ENCODE peak calls at places on chromosomes 2 and 18, in four cellular contexts. Q is right atrium auricular region, Z is right cardiac atrium, G is HCT116. J is an unnamed sample.

GRCh38 chr2:229081411-229081810 is 189.7 kb downstream of the PID1 start:
- DNase-seq in Q (no peak), Z (no peak), G (no peak), J (no peak)

GRCh38 chr18:10351221-10351795 is 103.1 kb upstream of the APCDD1 start:
- DNase-seq in Q (no peak), Z (no peak), G (no peak), J (no peak)

GRCh38 chr2:10987439-10987838 is 75.7 kb downstream of the KCNF1 start:
- DNase-seq in Q (no peak), Z (no peak), G (no peak), J (no peak)

GRCh38 chr2:222196159-222196558 is 102.6 kb downstream of the PAX3 start:
- DNase-seq in Q (no peak), Z (no peak), G (no peak), J (no peak)

GRCh38 chr18:73556904-73557303 is 590.7 kb downstream of the FBXO15 start:
- DNase-seq in Q (no peak), Z (no peak), G (no peak), J (no peak)

GRCh38 chr2:188076149-188077056 is 215.3 kb upstream of the GULP1 start:
- DNase-seq in Q (no peak), Z (no peak), G (no peak), J (no peak)

GRCh38 chr2:69683170-69683971 is 39.8 kb upstream of the AAK1 start:
- DNase-seq in Q (no peak), Z (no peak), G (no peak), J (no peak)

GRCh38 chr2:135820003-135820618 is 16.9 kb downstream of the LCT start:
- DNase-seq in Q (no peak), Z (no peak), G (no peak), J (no peak)

GRCh38 chr2:239802101-239802649 is 223.0 kb downstream of the NDUFA10 start:
- DNase-seq in Q (peak; percentile 28), Z (no peak), G (no peak), J (peak; percentile 11)

GRCh38 chr2:10320933-10321332 is 18.2 kb downstream of the HPCAL1 start:
- DNase-seq in Q (no peak), Z (no peak), G (no peak), J (no peak)

GRCh38 chr2:215435809-215436704 is at the start of gene FN1:
- DNase-seq in Q (peak; percentile 95), Z (peak; percentile 98), G (peak; percentile 10), J (peak; percentile 94)
- H3K4me3 ChIP-seq in Q (peak within 1 kb of the TSS; percentile 69), Z (peak within 1 kb of the TSS; percentile 62), G (peak within 1 kb of the TSS; percentile 59), J (peak within 1 kb of the TSS; percentile 60)

DNA sequence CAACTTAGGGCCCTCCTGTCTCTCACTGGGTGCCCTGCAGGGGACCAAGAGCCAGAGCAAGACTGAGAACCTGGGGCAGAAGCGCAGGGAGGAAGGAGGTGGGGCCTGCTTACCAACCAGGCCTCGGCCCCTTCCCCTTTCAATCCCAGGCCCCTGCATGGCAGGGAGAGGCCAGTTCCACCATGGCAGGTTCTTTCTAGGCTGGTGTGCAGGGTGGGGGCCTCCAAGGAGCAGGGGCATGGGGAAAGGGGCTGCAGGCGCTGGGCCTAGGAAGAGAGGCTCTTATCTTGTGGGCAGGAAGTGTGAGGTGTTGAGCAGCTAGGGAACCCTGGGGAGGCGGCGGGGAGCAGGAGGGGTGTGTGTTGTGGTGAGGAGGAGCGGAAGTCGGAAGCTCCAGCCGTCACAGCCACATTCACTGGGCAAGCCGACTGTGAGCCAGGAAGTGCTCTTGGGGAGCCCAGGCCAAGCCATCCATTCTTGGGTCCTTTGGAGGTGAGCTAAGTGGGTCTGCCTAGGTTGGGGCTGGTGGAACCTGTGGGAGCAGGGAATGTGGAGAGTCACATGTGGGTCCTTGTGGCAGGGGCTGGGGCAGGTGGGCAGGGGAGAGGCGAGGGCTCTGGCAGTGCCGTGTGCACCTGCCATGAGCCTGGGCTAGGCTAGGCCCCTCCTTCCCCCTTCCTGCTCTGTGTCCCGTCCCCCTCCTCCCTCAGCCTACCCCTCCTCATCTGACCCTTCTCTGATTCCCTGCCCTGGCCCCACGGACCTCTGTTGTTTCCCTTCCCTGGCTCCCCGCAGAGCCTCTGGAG is at the start of gene PSD4:
- DNase-seq in Q (no peak), Z (peak; percentile 82), G (no peak), J (peak; percentile 65)
- H3K4me3 ChIP-seq in Q (peak within 1 kb of the TSS; percentile 19), Z (no peak within 1 kb of the TSS), G (no peak within 1 kb of the TSS), J (no peak within 1 kb of the TSS)

GRCh38 chr2:121695179-121695451 is 41.6 kb downstream of the NIFK start:
- DNase-seq in Q (peak; percentile 30), Z (no peak), G (no peak), J (no peak)

GRCh38 chr2:121696410-121696930 is 40.2 kb downstream of the NIFK start:
- DNase-seq in Q (no peak), Z (no peak), G (no peak), J (no peak)

GRCh38 chr2:121698318-121698930 is 38.3 kb downstream of the NIFK start:
- DNase-seq in Q (no peak), Z (no peak), G (no peak), J (no peak)

GRCh38 chr2:121697108-121697631 is 39.5 kb downstream of the NIFK start:
- DNase-seq in Q (no peak), Z (no peak), G (no peak), J (no peak)

GRCh38 chr2:121699421-121700328 is 37.0 kb downstream of the NIFK start:
- DNase-seq in Q (peak; percentile 63), Z (no peak), G (peak; percentile 71), J (peak; percentile 68)
- H3K4me3 ChIP-seq in Q (no peak overlapping the region), Z (no peak overlapping the region), G (peak overlapping the region; percentile 51), J (no peak overlapping the region)

GRCh38 chr18:47260924-47261701 is 9.7 kb upstream of the SKOR2 start:
- DNase-seq in Q (no peak), Z (no peak), G (no peak), J (peak; percentile 44)
- H3K4me3 ChIP-seq in Q (no peak overlapping the region), Z (no peak overlapping the region), G (no peak overlapping the region), J (no peak overlapping the region)

DNA sequence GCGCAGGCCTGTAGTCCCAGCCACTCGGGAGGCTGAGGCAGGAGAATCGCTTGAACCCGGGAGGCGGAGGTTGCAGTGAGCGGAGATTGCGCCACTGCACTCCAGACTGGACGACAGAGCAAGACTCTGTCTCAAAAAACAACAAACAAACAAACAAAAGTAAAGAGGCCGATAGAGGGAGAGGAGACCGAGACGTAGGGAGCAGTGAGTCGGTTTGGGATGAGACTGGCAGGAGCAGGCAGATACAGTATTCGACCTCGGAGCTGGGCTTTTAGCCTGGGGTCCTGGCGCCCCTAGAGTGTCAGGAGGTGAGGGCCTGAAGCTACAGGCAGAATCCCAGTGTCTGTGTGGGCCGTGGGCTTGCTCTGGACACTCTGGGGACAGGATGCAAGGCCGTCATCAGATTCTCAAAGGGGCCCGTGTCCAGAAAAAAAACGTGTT is 51.2 kb downstream of the SLC4A1AP start:
- DNase-seq in Q (peak; percentile 50), Z (no peak), G (no peak), J (no peak)
- H3K4me3 ChIP-seq in Q (peak overlapping the region; percentile 51), Z (peak overlapping the region; percentile 23), G (peak overlapping the region; percentile 58), J (peak overlapping the region; percentile 41)